ENCODE peak calls at places on chromosomes 11 and 22, in eight cellular contexts. One of them, this sample, is unnamed.

GRCh38 chr11:104620991-104621390 is 277.3 kb downstream of the CASP12 start:
- DNase-seq in stimulated activated CD4-positive, alpha-beta T cell treated with anti-CD3 and anti-CD28 coated beads, TNF-alpha, amount 100 ng/mL, for 1 hour: no peak
- DNase-seq in adipocyte: no peak
- DNase-seq in thoracic aorta: no peak
- DNase-seq in ELR: no peak
- DNase-seq in HEK293T: no peak
- DNase-seq in activated CD4-positive, alpha-beta T cell treated with anti-CD3 and anti-CD28 coated beads, Interleukin-2, amount 50 U/mL, for 1 hour: no peak
- DNase-seq in GM03348: no peak
- DNase-seq in this sample: no peak

GRCh38 chr11:236774-237767 is at the start of gene PSMD13:
- DNase-seq in stimulated activated CD4-positive, alpha-beta T cell treated with anti-CD3 and anti-CD28 coated beads, TNF-alpha, amount 100 ng/mL, for 1 hour: peak
- DNase-seq in adipocyte: peak
- DNase-seq in thoracic aorta: peak
- DNase-seq in ELR: peak
- DNase-seq in HEK293T: peak
- DNase-seq in activated CD4-positive, alpha-beta T cell treated with anti-CD3 and anti-CD28 coated beads, Interleukin-2, amount 50 U/mL, for 1 hour: peak
- DNase-seq in GM03348: peak
- DNase-seq in this sample: peak

GRCh38 chr11:104968856-104969776 is 742 bp upstream of the CASP4 start:
- DNase-seq in stimulated activated CD4-positive, alpha-beta T cell treated with anti-CD3 and anti-CD28 coated beads, TNF-alpha, amount 100 ng/mL, for 1 hour: no peak
- DNase-seq in adipocyte: peak
- DNase-seq in thoracic aorta: peak
- DNase-seq in ELR: peak
- DNase-seq in HEK293T: no peak
- DNase-seq in activated CD4-positive, alpha-beta T cell treated with anti-CD3 and anti-CD28 coated beads, Interleukin-2, amount 50 U/mL, for 1 hour: no peak
- DNase-seq in GM03348: peak
- DNase-seq in this sample: peak

GRCh38 chr22:22428222-22429098 is 80.1 kb downstream of the ZNF280B start:
- DNase-seq in stimulated activated CD4-positive, alpha-beta T cell treated with anti-CD3 and anti-CD28 coated beads, TNF-alpha, amount 100 ng/mL, for 1 hour: no peak
- DNase-seq in adipocyte: no peak
- DNase-seq in thoracic aorta: no peak
- DNase-seq in ELR: no peak
- DNase-seq in HEK293T: no peak
- DNase-seq in activated CD4-positive, alpha-beta T cell treated with anti-CD3 and anti-CD28 coated beads, Interleukin-2, amount 50 U/mL, for 1 hour: no peak
- DNase-seq in GM03348: no peak
- DNase-seq in this sample: no peak

GRCh38 chr11:538431-539051 is 1.2 kb downstream of the LRRC56 start:
- DNase-seq in stimulated activated CD4-positive, alpha-beta T cell treated with anti-CD3 and anti-CD28 coated beads, TNF-alpha, amount 100 ng/mL, for 1 hour: no peak
- DNase-seq in adipocyte: no peak
- DNase-seq in thoracic aorta: no peak
- DNase-seq in ELR: no peak
- DNase-seq in HEK293T: no peak
- DNase-seq in activated CD4-positive, alpha-beta T cell treated with anti-CD3 and anti-CD28 coated beads, Interleukin-2, amount 50 U/mL, for 1 hour: no peak
- DNase-seq in GM03348: no peak
- DNase-seq in this sample: no peak

GRCh38 chr11:63613517-63614135 is 607 bp downstream of the PLAAT3 start:
- DNase-seq in stimulated activated CD4-positive, alpha-beta T cell treated with anti-CD3 and anti-CD28 coated beads, TNF-alpha, amount 100 ng/mL, for 1 hour: no peak
- DNase-seq in adipocyte: peak
- DNase-seq in thoracic aorta: no peak
- DNase-seq in ELR: peak
- DNase-seq in HEK293T: no peak
- DNase-seq in activated CD4-positive, alpha-beta T cell treated with anti-CD3 and anti-CD28 coated beads, Interleukin-2, amount 50 U/mL, for 1 hour: peak
- DNase-seq in GM03348: peak
- DNase-seq in this sample: peak

GRCh38 chr22:37187891-37188761 is at the start of gene C1QTNF6:
- DNase-seq in stimulated activated CD4-positive, alpha-beta T cell treated with anti-CD3 and anti-CD28 coated beads, TNF-alpha, amount 100 ng/mL, for 1 hour: no peak
- DNase-seq in adipocyte: peak
- DNase-seq in thoracic aorta: no peak
- DNase-seq in ELR: peak
- DNase-seq in HEK293T: no peak
- DNase-seq in activated CD4-positive, alpha-beta T cell treated with anti-CD3 and anti-CD28 coated beads, Interleukin-2, amount 50 U/mL, for 1 hour: no peak
- DNase-seq in GM03348: peak
- DNase-seq in this sample: peak

GRCh38 chr11:73334244-73335203 is 26.4 kb downstream of the ARHGEF17 start:
- DNase-seq in stimulated activated CD4-positive, alpha-beta T cell treated with anti-CD3 and anti-CD28 coated beads, TNF-alpha, amount 100 ng/mL, for 1 hour: no peak
- DNase-seq in adipocyte: peak
- DNase-seq in thoracic aorta: peak
- DNase-seq in ELR: peak
- DNase-seq in HEK293T: no peak
- DNase-seq in activated CD4-positive, alpha-beta T cell treated with anti-CD3 and anti-CD28 coated beads, Interleukin-2, amount 50 U/mL, for 1 hour: no peak
- DNase-seq in GM03348: peak
- DNase-seq in this sample: peak

GRCh38 chr11:46718155-46719019 is 626 bp upstream of the F2 start:
- DNase-seq in stimulated activated CD4-positive, alpha-beta T cell treated with anti-CD3 and anti-CD28 coated beads, TNF-alpha, amount 100 ng/mL, for 1 hour: no peak
- DNase-seq in adipocyte: no peak
- DNase-seq in thoracic aorta: no peak
- DNase-seq in ELR: no peak
- DNase-seq in HEK293T: no peak
- DNase-seq in activated CD4-positive, alpha-beta T cell treated with anti-CD3 and anti-CD28 coated beads, Interleukin-2, amount 50 U/mL, for 1 hour: no peak
- DNase-seq in GM03348: no peak
- DNase-seq in this sample: no peak

GRCh38 chr11:11349051-11349450 is 4.0 kb downstream of the CSNK2A3 start:
- DNase-seq in stimulated activated CD4-positive, alpha-beta T cell treated with anti-CD3 and anti-CD28 coated beads, TNF-alpha, amount 100 ng/mL, for 1 hour: no peak
- DNase-seq in adipocyte: no peak
- DNase-seq in thoracic aorta: no peak
- DNase-seq in ELR: no peak
- DNase-seq in HEK293T: no peak
- DNase-seq in activated CD4-positive, alpha-beta T cell treated with anti-CD3 and anti-CD28 coated beads, Interleukin-2, amount 50 U/mL, for 1 hour: no peak
- DNase-seq in GM03348: no peak
- DNase-seq in this sample: no peak

GRCh38 chr11:34281256-34281655 is 76.6 kb downstream of the ABTB2 start:
- DNase-seq in stimulated activated CD4-positive, alpha-beta T cell treated with anti-CD3 and anti-CD28 coated beads, TNF-alpha, amount 100 ng/mL, for 1 hour: no peak
- DNase-seq in adipocyte: peak
- DNase-seq in thoracic aorta: no peak
- DNase-seq in ELR: no peak
- DNase-seq in HEK293T: no peak
- DNase-seq in activated CD4-positive, alpha-beta T cell treated with anti-CD3 and anti-CD28 coated beads, Interleukin-2, amount 50 U/mL, for 1 hour: no peak
- DNase-seq in GM03348: peak
- DNase-seq in this sample: peak

GRCh38 chr11:70314730-70315129 is 44.2 kb downstream of the PPFIA1 start:
- DNase-seq in stimulated activated CD4-positive, alpha-beta T cell treated with anti-CD3 and anti-CD28 coated beads, TNF-alpha, amount 100 ng/mL, for 1 hour: no peak
- DNase-seq in adipocyte: no peak
- DNase-seq in thoracic aorta: no peak
- DNase-seq in ELR: no peak
- DNase-seq in HEK293T: no peak
- DNase-seq in activated CD4-positive, alpha-beta T cell treated with anti-CD3 and anti-CD28 coated beads, Interleukin-2, amount 50 U/mL, for 1 hour: no peak
- DNase-seq in GM03348: no peak
- DNase-seq in this sample: no peak

GRCh38 chr11:1128333-1129142 is 29.2 kb upstream of the MUC5AC start:
- DNase-seq in stimulated activated CD4-positive, alpha-beta T cell treated with anti-CD3 and anti-CD28 coated beads, TNF-alpha, amount 100 ng/mL, for 1 hour: no peak
- DNase-seq in adipocyte: no peak
- DNase-seq in thoracic aorta: no peak
- DNase-seq in ELR: no peak
- DNase-seq in HEK293T: no peak
- DNase-seq in activated CD4-positive, alpha-beta T cell treated with anti-CD3 and anti-CD28 coated beads, Interleukin-2, amount 50 U/mL, for 1 hour: no peak
- DNase-seq in GM03348: no peak
- DNase-seq in this sample: no peak

GRCh38 chr22:44281706-44282637 is 30.8 kb downstream of the SHISAL1 start:
- DNase-seq in stimulated activated CD4-positive, alpha-beta T cell treated with anti-CD3 and anti-CD28 coated beads, TNF-alpha, amount 100 ng/mL, for 1 hour: no peak
- DNase-seq in adipocyte: no peak
- DNase-seq in thoracic aorta: no peak
- DNase-seq in ELR: no peak
- DNase-seq in HEK293T: no peak
- DNase-seq in activated CD4-positive, alpha-beta T cell treated with anti-CD3 and anti-CD28 coated beads, Interleukin-2, amount 50 U/mL, for 1 hour: no peak
- DNase-seq in GM03348: no peak
- DNase-seq in this sample: no peak

GRCh38 chr11:76781046-76781801 is 1.9 kb upstream of the TSKU start:
- DNase-seq in stimulated activated CD4-positive, alpha-beta T cell treated with anti-CD3 and anti-CD28 coated beads, TNF-alpha, amount 100 ng/mL, for 1 hour: no peak
- DNase-seq in adipocyte: peak
- DNase-seq in thoracic aorta: no peak
- DNase-seq in ELR: no peak
- DNase-seq in HEK293T: no peak
- DNase-seq in activated CD4-positive, alpha-beta T cell treated with anti-CD3 and anti-CD28 coated beads, Interleukin-2, amount 50 U/mL, for 1 hour: no peak
- DNase-seq in GM03348: no peak
- DNase-seq in this sample: no peak

GRCh38 chr11:65291613-65292012 is 23.1 kb upstream of the CDC42EP2 start:
- DNase-seq in stimulated activated CD4-positive, alpha-beta T cell treated with anti-CD3 and anti-CD28 coated beads, TNF-alpha, amount 100 ng/mL, for 1 hour: no peak
- DNase-seq in adipocyte: peak
- DNase-seq in thoracic aorta: no peak
- DNase-seq in ELR: peak
- DNase-seq in HEK293T: no peak
- DNase-seq in activated CD4-positive, alpha-beta T cell treated with anti-CD3 and anti-CD28 coated beads, Interleukin-2, amount 50 U/mL, for 1 hour: no peak
- DNase-seq in GM03348: peak
- DNase-seq in this sample: peak

GRCh38 chr22:40210814-40211213 is 33.1 kb downstream of the TNRC6B start:
- DNase-seq in stimulated activated CD4-positive, alpha-beta T cell treated with anti-CD3 and anti-CD28 coated beads, TNF-alpha, amount 100 ng/mL, for 1 hour: no peak
- DNase-seq in adipocyte: no peak
- DNase-seq in thoracic aorta: no peak
- DNase-seq in ELR: no peak
- DNase-seq in HEK293T: no peak
- DNase-seq in activated CD4-positive, alpha-beta T cell treated with anti-CD3 and anti-CD28 coated beads, Interleukin-2, amount 50 U/mL, for 1 hour: no peak
- DNase-seq in GM03348: no peak
- DNase-seq in this sample: no peak

GRCh38 chr11:134759855-134760254 is 347.8 kb upstream of the B3GAT1 start:
- DNase-seq in stimulated activated CD4-positive, alpha-beta T cell treated with anti-CD3 and anti-CD28 coated beads, TNF-alpha, amount 100 ng/mL, for 1 hour: no peak
- DNase-seq in adipocyte: no peak
- DNase-seq in thoracic aorta: no peak
- DNase-seq in ELR: no peak
- DNase-seq in HEK293T: no peak
- DNase-seq in activated CD4-positive, alpha-beta T cell treated with anti-CD3 and anti-CD28 coated beads, Interleukin-2, amount 50 U/mL, for 1 hour: no peak
- DNase-seq in GM03348: no peak
- DNase-seq in this sample: no peak

GRCh38 chr11:3962406-3962840 is 107.0 kb downstream of the STIM1 start:
- DNase-seq in stimulated activated CD4-positive, alpha-beta T cell treated with anti-CD3 and anti-CD28 coated beads, TNF-alpha, amount 100 ng/mL, for 1 hour: no peak
- DNase-seq in adipocyte: peak
- DNase-seq in thoracic aorta: no peak
- DNase-seq in ELR: no peak
- DNase-seq in HEK293T: no peak
- DNase-seq in activated CD4-positive, alpha-beta T cell treated with anti-CD3 and anti-CD28 coated beads, Interleukin-2, amount 50 U/mL, for 1 hour: no peak
- DNase-seq in GM03348: no peak
- DNase-seq in this sample: no peak

GRCh38 chr11:131186629-131187075 is 183.8 kb upstream of the NTM start:
- DNase-seq in stimulated activated CD4-positive, alpha-beta T cell treated with anti-CD3 and anti-CD28 coated beads, TNF-alpha, amount 100 ng/mL, for 1 hour: no peak
- DNase-seq in adipocyte: no peak
- DNase-seq in thoracic aorta: no peak
- DNase-seq in ELR: no peak
- DNase-seq in HEK293T: no peak
- DNase-seq in activated CD4-positive, alpha-beta T cell treated with anti-CD3 and anti-CD28 coated beads, Interleukin-2, amount 50 U/mL, for 1 hour: no peak
- DNase-seq in GM03348: no peak
- DNase-seq in this sample: peak

GRCh38 chr11:64239662-64240466 is 1.0 kb upstream of the FKBP2 start:
- DNase-seq in stimulated activated CD4-positive, alpha-beta T cell treated with anti-CD3 and anti-CD28 coated beads, TNF-alpha, amount 100 ng/mL, for 1 hour: no peak
- DNase-seq in adipocyte: no peak
- DNase-seq in thoracic aorta: no peak
- DNase-seq in ELR: no peak
- DNase-seq in HEK293T: no peak
- DNase-seq in activated CD4-positive, alpha-beta T cell treated with anti-CD3 and anti-CD28 coated beads, Interleukin-2, amount 50 U/mL, for 1 hour: no peak
- DNase-seq in GM03348: no peak
- DNase-seq in this sample: no peak

GRCh38 chr22:44202261-44202789 is 21.6 kb downstream of the PARVG start:
- DNase-seq in stimulated activated CD4-positive, alpha-beta T cell treated with anti-CD3 and anti-CD28 coated beads, TNF-alpha, amount 100 ng/mL, for 1 hour: no peak
- DNase-seq in adipocyte: peak
- DNase-seq in thoracic aorta: no peak
- DNase-seq in ELR: peak
- DNase-seq in HEK293T: no peak
- DNase-seq in activated CD4-positive, alpha-beta T cell treated with anti-CD3 and anti-CD28 coated beads, Interleukin-2, amount 50 U/mL, for 1 hour: no peak
- DNase-seq in GM03348: peak
- DNase-seq in this sample: peak

GRCh38 chr11:130202009-130202817 is 42.6 kb downstream of the ST14 start:
- DNase-seq in stimulated activated CD4-positive, alpha-beta T cell treated with anti-CD3 and anti-CD28 coated beads, TNF-alpha, amount 100 ng/mL, for 1 hour: no peak
- DNase-seq in adipocyte: no peak
- DNase-seq in thoracic aorta: no peak
- DNase-seq in ELR: no peak
- DNase-seq in HEK293T: no peak
- DNase-seq in activated CD4-positive, alpha-beta T cell treated with anti-CD3 and anti-CD28 coated beads, Interleukin-2, amount 50 U/mL, for 1 hour: no peak
- DNase-seq in GM03348: no peak
- DNase-seq in this sample: no peak

GRCh38 chr22:31122532-31123291 is at the start of gene INPP5J:
- DNase-seq in stimulated activated CD4-positive, alpha-beta T cell treated with anti-CD3 and anti-CD28 coated beads, TNF-alpha, amount 100 ng/mL, for 1 hour: no peak
- DNase-seq in adipocyte: peak
- DNase-seq in thoracic aorta: no peak
- DNase-seq in ELR: peak
- DNase-seq in HEK293T: peak
- DNase-seq in activated CD4-positive, alpha-beta T cell treated with anti-CD3 and anti-CD28 coated beads, Interleukin-2, amount 50 U/mL, for 1 hour: no peak
- DNase-seq in GM03348: peak
- DNase-seq in this sample: peak